ENCODE peak calls at places on chromosomes 1 and 21, in five cellular contexts. A, I, D, Y and H are unnamed samples.

GRCh38 chr1:56397409-56397808 is 182.0 kb downstream of the PLPP3 start:
- DNase-seq in I (no peak), A (no peak), Y (no peak), D (no peak), H (no peak)

GRCh38 chr1:29865051-29865450 is 628.7 kb downstream of the PTPRU start:
- DNase-seq in I (no peak), A (no peak), D (no peak), Y (peak), H (no peak)

GRCh38 chr21:46637952-46638746 is 2.7 kb downstream of the PRMT2 start:
- DNase-seq in A (no peak), Y (no peak), I (no peak), D (no peak), H (no peak)

GRCh38 chr1:238061967-238062613 is 171.4 kb upstream of the ZP4 start:
- DNase-seq in I (no peak), Y (peak), D (peak), A (no peak), H (no peak)

GRCh38 chr1:10530281-10530740 is 55.6 kb downstream of the PEX14 start:
- DNase-seq in I (peak), D (peak), A (peak), Y (peak), H (no peak)

GRCh38 chr1:202101182-202101581 is 21.5 kb upstream of the GPR37L1 start:
- DNase-seq in I (peak), Y (peak), D (no peak), A (no peak), H (no peak)

GRCh38 chr21:45318556-45319341 is 31.1 kb upstream of the POFUT2 start:
- DNase-seq in A (peak), D (no peak), Y (no peak), I (peak), H (no peak)

GRCh38 chr1:81832573-81832972 is 31.8 kb downstream of the ADGRL2 start:
- DNase-seq in Y (peak), I (no peak), A (no peak), D (peak), H (no peak)

GRCh38 chr1:180215856-180216625 is 14.0 kb upstream of the LHX4 start:
- DNase-seq in D (no peak), I (no peak), Y (no peak), A (no peak), H (no peak)

GRCh38 chr21:41836166-41837015 is 42.8 kb downstream of the PRDM15 start:
- DNase-seq in Y (no peak), A (no peak), D (no peak), I (no peak), H (no peak)

GRCh38 chr1:58942759-58943191 is 158.9 kb upstream of the JUN start:
- DNase-seq in A (no peak), I (no peak), Y (no peak), D (no peak), H (no peak)

GRCh38 chr1:39331647-39332046 is 127.2 kb downstream of the MACF1 start:
- DNase-seq in D (no peak), Y (no peak), I (no peak), A (no peak), H (no peak)

DNA sequence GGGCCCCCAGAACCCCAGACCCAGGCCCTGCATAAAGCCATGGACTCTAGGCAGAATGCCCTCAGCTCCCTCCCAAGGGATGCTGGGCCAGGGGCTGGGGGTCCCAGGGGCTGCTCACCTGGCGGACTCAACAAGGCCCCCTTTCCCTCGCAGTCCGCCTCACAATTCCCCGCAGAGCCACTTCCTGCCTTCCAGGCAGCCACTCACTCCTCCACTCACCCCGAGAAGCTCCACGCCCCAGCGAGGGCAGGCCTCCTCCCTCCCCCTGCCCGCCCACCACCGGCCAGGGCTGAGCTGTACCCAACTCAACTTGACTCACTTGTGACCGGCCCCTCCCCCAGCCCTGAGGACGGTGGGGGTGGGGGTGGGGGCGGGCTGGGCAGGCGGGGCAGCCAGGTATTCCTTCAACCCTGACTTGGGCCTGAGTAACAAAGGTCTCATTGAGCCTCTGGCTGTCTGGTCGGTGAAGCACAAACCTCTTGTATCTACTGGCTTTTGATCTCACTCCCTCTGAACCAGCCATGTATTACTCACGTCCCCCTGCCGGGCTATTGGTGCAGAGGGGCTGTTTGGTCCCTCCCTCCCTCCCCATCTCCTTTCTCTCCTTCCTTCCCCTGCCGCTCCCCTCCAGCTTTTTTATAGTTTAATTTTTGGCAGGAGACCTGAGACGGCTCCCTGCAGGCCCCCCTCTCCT is 5.9 kb downstream of the BLACAT1 start:
- DNase-seq in A (no peak), I (peak), Y (peak), D (peak), H (no peak)
- H3K4me3 ChIP-seq in A (no peak), I (peak), Y (peak), D (peak), H (no peak)

GRCh38 chr1:7199077-7199779 is 414.0 kb downstream of the CAMTA1 start:
- DNase-seq in Y (no peak), D (peak), I (peak), A (no peak), H (no peak)
- H3K4me3 ChIP-seq in Y (no peak), D (no peak), I (no peak), A (no peak), H (no peak)

GRCh38 chr1:116911166-116911553 is 1.4 kb downstream of the PTGFRN start:
- DNase-seq in A (no peak), D (no peak), I (peak), Y (no peak), H (no peak)
- H3K4me3 ChIP-seq in A (no peak), D (peak), I (peak), Y (peak), H (no peak)

DNA sequence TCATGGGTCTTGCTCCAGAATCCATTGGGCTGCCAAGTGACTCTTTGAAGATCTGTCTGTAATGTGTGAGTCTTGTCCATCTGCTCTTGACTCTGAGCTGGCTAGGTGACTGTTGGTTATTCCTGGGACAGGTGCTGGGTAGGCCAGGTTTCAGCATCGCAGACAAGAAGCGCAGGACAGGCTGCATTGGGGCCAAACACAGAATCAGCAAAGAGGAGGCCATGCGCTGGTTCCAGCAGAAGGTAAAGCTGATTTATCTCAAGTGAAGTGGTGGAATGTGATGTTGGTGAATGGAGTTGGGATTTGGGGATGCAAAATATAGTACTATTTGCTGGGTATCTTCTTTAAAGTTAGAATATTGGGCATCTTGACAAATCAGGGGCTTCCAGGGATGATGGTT is 4.1 kb downstream of the RPL11 start:
- DNase-seq in A (no peak), Y (no peak), D (no peak), I (no peak), H (no peak)
- H3K4me3 ChIP-seq in A (no peak), Y (no peak), D (no peak), I (peak), H (no peak)

DNA sequence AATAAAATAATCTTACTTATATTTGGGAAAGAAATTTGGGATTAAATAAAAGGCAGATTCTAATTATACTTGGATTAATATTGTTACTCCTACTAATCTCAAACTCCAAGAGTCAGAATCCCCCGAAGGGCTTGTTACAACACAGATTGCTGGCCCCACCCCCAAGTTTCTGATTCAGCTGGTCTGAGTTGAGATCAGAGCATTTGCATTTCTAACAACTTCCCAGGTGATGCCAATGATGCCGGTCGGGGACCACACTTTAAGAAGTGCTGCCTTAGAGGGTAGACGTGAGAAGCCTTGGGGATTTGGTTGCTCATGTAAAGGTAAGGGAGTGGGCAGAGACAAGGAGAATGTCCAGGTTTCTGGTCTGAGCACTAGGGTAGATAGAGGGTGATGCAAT is 47.2 kb downstream of the FMN2 start:
- DNase-seq in D (no peak), Y (peak), I (peak), A (no peak), H (no peak)
- H3K4me3 ChIP-seq in D (no peak), Y (no peak), I (no peak), A (no peak), H (no peak)

DNA sequence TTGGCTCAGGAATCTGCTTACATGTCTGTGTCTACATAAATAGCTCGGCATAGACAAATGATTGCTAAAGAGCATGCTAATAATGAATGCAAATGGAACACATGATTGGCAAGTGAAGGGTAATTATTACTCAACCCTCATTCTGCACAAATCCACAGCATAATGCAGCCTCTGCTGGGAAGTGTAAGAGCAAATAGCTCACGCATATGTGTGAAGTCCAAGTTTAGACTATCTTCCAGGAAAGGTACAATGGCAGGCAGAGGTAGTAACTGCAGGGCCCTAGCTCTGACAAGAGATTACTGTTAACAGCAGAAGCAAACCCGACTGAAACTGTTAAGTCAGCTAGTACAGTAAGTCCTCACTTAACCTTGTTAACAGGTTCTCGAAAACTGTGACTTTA is 7.0 kb upstream of the IL6R start:
- DNase-seq in A (no peak), D (no peak), Y (no peak), I (no peak), H (no peak)
- H3K4me3 ChIP-seq in A (no peak), D (no peak), Y (no peak), I (no peak), H (no peak)